ENCODE peak calls at places on chromosomes 13 and 19, in ten cellular contexts. J is EL; M is cardiac fibroblast; R is T follicular helper cell; Z is GM04504; G is fibroblast of lung; C is C1 segment of cervical spinal cord; H is GF-D8; T is memory B cell; N is naive thymus-derived CD4-positive, alpha-beta T cell. S is an unnamed sample.

GRCh38 chr13:25347156-25347555 is 24.6 kb upstream of the ATP8A2 start:
- DNase-seq in M (no peak), J (no peak), N (no peak), G (no peak), C (no peak), H (no peak), Z (no peak), T (no peak), R (no peak), S (no peak)

GRCh38 chr19:38975214-38975860 is at the start of gene FBXO17:
- DNase-seq in H (no peak), M (peak), J (peak), T (peak), G (peak), N (no peak), Z (no peak), C (peak), R (no peak), S (peak)

GRCh38 chr13:87884874-87885273 is 213.7 kb downstream of the SLITRK5 start:
- DNase-seq in M (no peak), Z (no peak), J (no peak), H (no peak), C (peak), R (no peak), G (peak), T (no peak), N (no peak), S (peak)

GRCh38 chr19:8525401-8525684 is 11.4 kb upstream of the ZNF414 start:
- DNase-seq in G (no peak), R (no peak), H (no peak), Z (no peak), M (no peak), T (no peak), J (no peak), C (no peak), N (no peak), S (no peak)

GRCh38 chr19:18349524-18350128 is 9.2 kb downstream of the PGPEP1 start:
- DNase-seq in M (peak), H (no peak), Z (no peak), G (peak), N (no peak), J (peak), C (no peak), T (no peak), R (no peak), S (peak)

GRCh38 chr13:27194895-27195764 is 23.5 kb upstream of the USP12 start:
- DNase-seq in H (no peak), M (peak), G (peak), Z (peak), T (no peak), N (no peak), R (no peak), J (peak), C (no peak), S (no peak)

GRCh38 chr19:47766670-47767069 is 11.8 kb upstream of the SELENOW start:
- DNase-seq in Z (no peak), G (no peak), R (no peak), N (no peak), T (no peak), J (no peak), C (no peak), M (no peak), H (no peak), S (no peak)

GRCh38 chr19:47483200-47483599 is 819 bp downstream of the KPTN start:
- DNase-seq in C (no peak), N (no peak), J (no peak), H (no peak), G (no peak), R (no peak), Z (no peak), M (no peak), T (no peak), S (no peak)

GRCh38 chr13:113528101-113528797 is 37.7 kb upstream of the DCUN1D2 start:
- DNase-seq in J (no peak), H (peak), C (no peak), T (no peak), R (no peak), M (no peak), N (no peak), G (no peak), Z (no peak), S (no peak)

S was measured in SK-N-SH.